ENCODE peak calls at places on chromosomes 1 and 21, in five cellular contexts. D is stimulated activated naive B cell treated with anti-CD40 and anti-IgM and Interleukin-4, amounts not matched to agents 10 μg/mL and 1 μg/mL and 100 μg/mL, for 72 hours; Z is astrocyte of the spinal cord; W is retina; F is AG08395. L is an unnamed sample.

GRCh38 chr1:64686828-64687724 is 57.8 kb upstream of the RAVER2 start:
- DNase-seq in D (no peak), W (peak; percentile 38), F (peak; percentile 72), Z (peak; percentile 71), L (no peak)

GRCh38 chr1:198203434-198203833 is 46.6 kb downstream of the NEK7 start:
- DNase-seq in D (no peak), Z (peak; percentile 21), F (no peak), W (no peak), L (no peak)

GRCh38 chr1:75316230-75316629 is 182.0 kb downstream of the LHX8 start:
- DNase-seq in F (no peak), D (no peak), W (no peak), Z (no peak), L (no peak)

GRCh38 chr1:36134805-36135339 is 9.8 kb upstream of the COL8A2 start:
- DNase-seq in D (no peak), W (peak; percentile 80), Z (peak; percentile 57), F (peak; percentile 67), L (no peak)

GRCh38 chr1:43308635-43309580 is 8.1 kb downstream of the TIE1 start:
- DNase-seq in D (no peak), W (no peak), Z (no peak), F (no peak), L (no peak)

GRCh38 chr1:213439703-213440102 is 388.7 kb downstream of the RPS6KC1 start:
- DNase-seq in D (no peak), Z (no peak), F (no peak), W (no peak), L (no peak)

GRCh38 chr1:164515932-164516331 is 43.1 kb upstream of the PBX1 start:
- DNase-seq in W (peak; percentile 52), D (no peak), F (no peak), Z (no peak), L (no peak)

GRCh38 chr1:150149490-150150453 is at the start of gene PLEKHO1:
- DNase-seq in W (peak; percentile 82), Z (peak; percentile 87), D (peak; percentile 59), F (peak; percentile 86), L (no peak)

GRCh38 chr1:174743654-174744561 is 255.8 kb upstream of the CACYBP start:
- DNase-seq in W (peak; percentile 22), F (peak; percentile 46), D (no peak), Z (peak; percentile 56), L (peak; percentile 44)

GRCh38 chr1:158793604-158794003 is 12.6 kb upstream of the OR6N2 start:
- DNase-seq in W (no peak), Z (no peak), D (no peak), F (no peak), L (no peak)

GRCh38 chr21:31218830-31219608 is 125.0 kb downstream of the TIAM1 start:
- DNase-seq in Z (peak; percentile 44), D (no peak), W (peak; percentile 34), F (peak; percentile 37), L (no peak)